ENCODE peak calls at places on chromosomes 3 and 15, in ten cellular contexts. One of them, this sample, is unnamed.

GRCh38 chr15:34984884-34985630 is 3.0 kb downstream of the ZNF770 start:
- DNase-seq in PC-3: peak; percentile 24
- DNase-seq in body of pancreas: no peak
- DNase-seq in brain microvascular endothelial cell: no peak
- DNase-seq in sigmoid colon: no peak
- DNase-seq in upper lobe of right lung: peak; percentile 78
- DNase-seq in HAP-1: peak; percentile 35
- DNase-seq in left ventricle myocardium inferior: no peak
- DNase-seq in lower lobe of right lung: peak; percentile 58
- DNase-seq in dorsolateral prefrontal cortex: no peak
- DNase-seq in this sample: no peak

GRCh38 chr15:76991741-76992645 is 2.9 kb upstream of the PSTPIP1 start:
- DNase-seq in PC-3: no peak
- DNase-seq in body of pancreas: peak; percentile 38
- DNase-seq in brain microvascular endothelial cell: no peak
- DNase-seq in sigmoid colon: peak; percentile 73
- DNase-seq in upper lobe of right lung: peak; percentile 68
- DNase-seq in HAP-1: no peak
- DNase-seq in left ventricle myocardium inferior: no peak
- DNase-seq in lower lobe of right lung: peak; percentile 73
- DNase-seq in dorsolateral prefrontal cortex: no peak
- DNase-seq in this sample: no peak

GRCh38 chr15:41279535-41280283 is 48.6 kb downstream of the CHP1 start:
- DNase-seq in PC-3: no peak
- DNase-seq in body of pancreas: no peak
- DNase-seq in brain microvascular endothelial cell: no peak
- DNase-seq in sigmoid colon: no peak
- DNase-seq in upper lobe of right lung: no peak
- DNase-seq in HAP-1: no peak
- DNase-seq in left ventricle myocardium inferior: no peak
- DNase-seq in lower lobe of right lung: no peak
- DNase-seq in dorsolateral prefrontal cortex: no peak
- DNase-seq in this sample: no peak

GRCh38 chr15:61051570-61052031 is 177.5 kb downstream of the RORA start:
- DNase-seq in PC-3: peak; percentile 20
- DNase-seq in body of pancreas: peak; percentile 28
- DNase-seq in brain microvascular endothelial cell: peak; percentile 82
- DNase-seq in sigmoid colon: peak; percentile 71
- DNase-seq in upper lobe of right lung: no peak
- DNase-seq in HAP-1: peak; percentile 40
- DNase-seq in left ventricle myocardium inferior: peak; percentile 39
- DNase-seq in lower lobe of right lung: no peak
- DNase-seq in dorsolateral prefrontal cortex: no peak
- DNase-seq in this sample: peak; percentile 18

GRCh38 chr3:52237659-52238172 is 1.2 kb downstream of the TWF2 start:
- DNase-seq in PC-3: peak; percentile 91
- DNase-seq in body of pancreas: peak; percentile 85
- DNase-seq in brain microvascular endothelial cell: peak; percentile 81
- DNase-seq in sigmoid colon: peak; percentile 97
- DNase-seq in upper lobe of right lung: peak; percentile 86
- DNase-seq in HAP-1: peak; percentile 42
- DNase-seq in left ventricle myocardium inferior: peak; percentile 86
- DNase-seq in lower lobe of right lung: peak; percentile 81
- DNase-seq in dorsolateral prefrontal cortex: no peak
- DNase-seq in this sample: no peak

GRCh38 chr3:28765194-28765593 is 416.6 kb upstream of the AZI2 start:
- DNase-seq in PC-3: no peak
- DNase-seq in body of pancreas: no peak
- DNase-seq in brain microvascular endothelial cell: no peak
- DNase-seq in sigmoid colon: no peak
- DNase-seq in upper lobe of right lung: no peak
- DNase-seq in HAP-1: no peak
- DNase-seq in left ventricle myocardium inferior: no peak
- DNase-seq in lower lobe of right lung: no peak
- DNase-seq in dorsolateral prefrontal cortex: no peak
- DNase-seq in this sample: no peak

GRCh38 chr15:88741046-88741445 is 62.2 kb upstream of the ACAN start:
- DNase-seq in PC-3: no peak
- DNase-seq in body of pancreas: no peak
- DNase-seq in brain microvascular endothelial cell: no peak
- DNase-seq in sigmoid colon: no peak
- DNase-seq in upper lobe of right lung: no peak
- DNase-seq in HAP-1: no peak
- DNase-seq in left ventricle myocardium inferior: no peak
- DNase-seq in lower lobe of right lung: no peak
- DNase-seq in dorsolateral prefrontal cortex: no peak
- DNase-seq in this sample: no peak

GRCh38 chr15:40108855-40109735 is at the start of gene BMF:
- DNase-seq in PC-3: peak; percentile 100
- DNase-seq in body of pancreas: peak; percentile 100
- DNase-seq in brain microvascular endothelial cell: peak; percentile 99
- DNase-seq in sigmoid colon: peak; percentile 100
- DNase-seq in upper lobe of right lung: peak; percentile 100
- DNase-seq in HAP-1: peak; percentile 100
- DNase-seq in left ventricle myocardium inferior: peak; percentile 100
- DNase-seq in lower lobe of right lung: peak; percentile 100
- DNase-seq in dorsolateral prefrontal cortex: peak; percentile 98
- DNase-seq in this sample: peak; percentile 97

GRCh38 chr15:60407406-60407805 is 9.6 kb upstream of the ANXA2 start:
- DNase-seq in PC-3: peak; percentile 89
- DNase-seq in body of pancreas: no peak
- DNase-seq in brain microvascular endothelial cell: no peak
- DNase-seq in sigmoid colon: no peak
- DNase-seq in upper lobe of right lung: no peak
- DNase-seq in HAP-1: no peak
- DNase-seq in left ventricle myocardium inferior: no peak
- DNase-seq in lower lobe of right lung: no peak
- DNase-seq in dorsolateral prefrontal cortex: no peak
- DNase-seq in this sample: no peak

GRCh38 chr15:61921093-61921492 is 139.2 kb downstream of the VPS13C start:
- DNase-seq in PC-3: peak; percentile 36
- DNase-seq in body of pancreas: no peak
- DNase-seq in brain microvascular endothelial cell: no peak
- DNase-seq in sigmoid colon: no peak
- DNase-seq in upper lobe of right lung: no peak
- DNase-seq in HAP-1: no peak
- DNase-seq in left ventricle myocardium inferior: no peak
- DNase-seq in lower lobe of right lung: no peak
- DNase-seq in dorsolateral prefrontal cortex: no peak
- DNase-seq in this sample: no peak

GRCh38 chr3:106748471-106748870 is 628.8 kb upstream of the CCDC54 start:
- DNase-seq in PC-3: no peak
- DNase-seq in body of pancreas: no peak
- DNase-seq in brain microvascular endothelial cell: no peak
- DNase-seq in sigmoid colon: no peak
- DNase-seq in upper lobe of right lung: no peak
- DNase-seq in HAP-1: no peak
- DNase-seq in left ventricle myocardium inferior: no peak
- DNase-seq in lower lobe of right lung: no peak
- DNase-seq in dorsolateral prefrontal cortex: no peak
- DNase-seq in this sample: no peak

DNA sequence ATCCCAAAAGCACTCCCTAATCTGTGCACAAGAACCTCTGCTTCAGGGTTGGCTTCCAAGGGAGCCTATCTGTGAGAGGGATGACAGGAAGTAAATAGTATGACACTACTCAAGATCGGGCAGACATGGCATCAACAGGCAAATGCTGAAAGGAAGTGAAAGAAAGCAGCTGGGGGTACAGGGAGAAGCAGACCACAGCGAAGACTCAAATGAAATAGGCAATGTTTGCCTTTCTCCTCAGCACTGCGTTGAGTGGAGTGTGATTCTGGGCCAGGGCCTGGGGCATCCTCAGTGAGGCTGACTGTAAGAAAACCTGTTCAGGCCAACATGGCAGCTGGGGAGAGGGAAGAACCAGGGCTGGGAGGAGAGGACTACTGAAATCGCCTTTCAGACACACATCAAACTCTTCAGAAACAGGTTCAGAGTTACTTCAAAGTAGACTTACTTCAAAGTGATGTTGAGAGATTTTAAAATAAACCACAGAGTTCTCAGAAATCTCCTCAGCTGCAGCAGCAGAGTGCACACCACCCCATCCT is 96.6 kb downstream of the SLC9A9 start:
- DNase-seq in PC-3: no peak
- DNase-seq in body of pancreas: no peak
- DNase-seq in brain microvascular endothelial cell: no peak
- DNase-seq in sigmoid colon: no peak
- DNase-seq in upper lobe of right lung: no peak
- DNase-seq in HAP-1: no peak
- DNase-seq in left ventricle myocardium inferior: no peak
- DNase-seq in lower lobe of right lung: no peak
- DNase-seq in dorsolateral prefrontal cortex: no peak
- DNase-seq in this sample: no peak
- H3K4me3 ChIP-seq in PC-3: no peak overlapping the region
- H3K4me3 ChIP-seq in body of pancreas: no peak overlapping the region
- H3K4me3 ChIP-seq in brain microvascular endothelial cell: no peak overlapping the region
- H3K4me3 ChIP-seq in sigmoid colon: no peak overlapping the region
- H3K4me3 ChIP-seq in upper lobe of right lung: no peak overlapping the region
- H3K4me3 ChIP-seq in HAP-1: no peak overlapping the region
- H3K4me3 ChIP-seq in left ventricle myocardium inferior: no peak overlapping the region
- H3K4me3 ChIP-seq in lower lobe of right lung: no peak overlapping the region
- H3K4me3 ChIP-seq in dorsolateral prefrontal cortex: no peak overlapping the region
- H3K4me3 ChIP-seq in this sample: no peak overlapping the region

GRCh38 chr3:194135516-194135805 is 487 bp upstream of the HES1 start:
- DNase-seq in PC-3: peak; percentile 34
- DNase-seq in body of pancreas: no peak
- DNase-seq in brain microvascular endothelial cell: no peak
- DNase-seq in sigmoid colon: no peak
- DNase-seq in upper lobe of right lung: no peak
- DNase-seq in HAP-1: no peak
- DNase-seq in left ventricle myocardium inferior: no peak
- DNase-seq in lower lobe of right lung: no peak
- DNase-seq in dorsolateral prefrontal cortex: no peak
- DNase-seq in this sample: no peak
- H3K4me3 ChIP-seq in PC-3: peak overlapping the region; percentile 89
- H3K4me3 ChIP-seq in body of pancreas: no peak overlapping the region
- H3K4me3 ChIP-seq in brain microvascular endothelial cell: peak overlapping the region; percentile 50
- H3K4me3 ChIP-seq in sigmoid colon: peak overlapping the region; percentile 68
- H3K4me3 ChIP-seq in upper lobe of right lung: peak overlapping the region; percentile 68
- H3K4me3 ChIP-seq in HAP-1: peak overlapping the region; percentile 48
- H3K4me3 ChIP-seq in left ventricle myocardium inferior: peak overlapping the region; percentile 86
- H3K4me3 ChIP-seq in lower lobe of right lung: peak overlapping the region; percentile 72
- H3K4me3 ChIP-seq in dorsolateral prefrontal cortex: peak overlapping the region; percentile 66
- H3K4me3 ChIP-seq in this sample: peak overlapping the region; percentile 31

DNA sequence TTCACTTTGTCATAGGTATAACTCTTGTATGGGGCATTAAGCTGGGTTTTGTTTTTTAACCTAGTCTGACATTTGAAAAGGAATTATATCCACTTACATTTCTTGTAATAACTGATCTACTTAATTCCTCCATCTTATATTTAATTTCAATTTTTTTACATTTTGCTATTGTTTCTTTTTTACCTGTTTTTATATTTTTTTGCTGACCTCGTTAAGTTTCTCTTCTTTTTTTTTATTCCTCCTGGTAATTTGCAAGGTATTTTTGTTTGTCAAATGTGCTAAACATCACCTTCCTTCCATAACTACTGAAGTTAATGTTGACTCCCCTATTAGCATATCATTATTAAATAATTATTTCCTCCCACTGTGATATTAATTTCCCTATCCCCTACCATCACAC is 87.7 kb upstream of the NR2F2 start:
- DNase-seq in PC-3: no peak
- DNase-seq in body of pancreas: no peak
- DNase-seq in brain microvascular endothelial cell: no peak
- DNase-seq in sigmoid colon: no peak
- DNase-seq in upper lobe of right lung: no peak
- DNase-seq in HAP-1: no peak
- DNase-seq in left ventricle myocardium inferior: no peak
- DNase-seq in lower lobe of right lung: no peak
- DNase-seq in dorsolateral prefrontal cortex: no peak
- DNase-seq in this sample: no peak
- H3K4me3 ChIP-seq in PC-3: no peak overlapping the region
- H3K4me3 ChIP-seq in body of pancreas: no peak overlapping the region
- H3K4me3 ChIP-seq in brain microvascular endothelial cell: no peak overlapping the region
- H3K4me3 ChIP-seq in sigmoid colon: no peak overlapping the region
- H3K4me3 ChIP-seq in upper lobe of right lung: no peak overlapping the region
- H3K4me3 ChIP-seq in HAP-1: no peak overlapping the region
- H3K4me3 ChIP-seq in left ventricle myocardium inferior: no peak overlapping the region
- H3K4me3 ChIP-seq in lower lobe of right lung: no peak overlapping the region
- H3K4me3 ChIP-seq in dorsolateral prefrontal cortex: no peak overlapping the region
- H3K4me3 ChIP-seq in this sample: no peak overlapping the region

GRCh38 chr3:43762486-43762885 is 71.7 kb downstream of the ABHD5 start:
- DNase-seq in PC-3: no peak
- DNase-seq in body of pancreas: no peak
- DNase-seq in brain microvascular endothelial cell: no peak
- DNase-seq in sigmoid colon: no peak
- DNase-seq in upper lobe of right lung: no peak
- DNase-seq in HAP-1: no peak
- DNase-seq in left ventricle myocardium inferior: no peak
- DNase-seq in lower lobe of right lung: no peak
- DNase-seq in dorsolateral prefrontal cortex: no peak
- DNase-seq in this sample: no peak
- H3K4me3 ChIP-seq in PC-3: no peak overlapping the region
- H3K4me3 ChIP-seq in body of pancreas: no peak overlapping the region
- H3K4me3 ChIP-seq in brain microvascular endothelial cell: no peak overlapping the region
- H3K4me3 ChIP-seq in sigmoid colon: no peak overlapping the region
- H3K4me3 ChIP-seq in upper lobe of right lung: no peak overlapping the region
- H3K4me3 ChIP-seq in HAP-1: no peak overlapping the region
- H3K4me3 ChIP-seq in left ventricle myocardium inferior: no peak overlapping the region
- H3K4me3 ChIP-seq in lower lobe of right lung: no peak overlapping the region
- H3K4me3 ChIP-seq in dorsolateral prefrontal cortex: no peak overlapping the region
- H3K4me3 ChIP-seq in this sample: no peak overlapping the region

GRCh38 chr3:19668163-19668562 is 265.9 kb downstream of the EFHB start:
- DNase-seq in PC-3: no peak
- DNase-seq in body of pancreas: no peak
- DNase-seq in brain microvascular endothelial cell: no peak
- DNase-seq in sigmoid colon: no peak
- DNase-seq in upper lobe of right lung: no peak
- DNase-seq in HAP-1: no peak
- DNase-seq in left ventricle myocardium inferior: no peak
- DNase-seq in lower lobe of right lung: no peak
- DNase-seq in dorsolateral prefrontal cortex: no peak
- DNase-seq in this sample: no peak
- H3K4me3 ChIP-seq in PC-3: no peak overlapping the region
- H3K4me3 ChIP-seq in body of pancreas: no peak overlapping the region
- H3K4me3 ChIP-seq in brain microvascular endothelial cell: no peak overlapping the region
- H3K4me3 ChIP-seq in sigmoid colon: no peak overlapping the region
- H3K4me3 ChIP-seq in upper lobe of right lung: no peak overlapping the region
- H3K4me3 ChIP-seq in HAP-1: no peak overlapping the region
- H3K4me3 ChIP-seq in left ventricle myocardium inferior: no peak overlapping the region
- H3K4me3 ChIP-seq in lower lobe of right lung: no peak overlapping the region
- H3K4me3 ChIP-seq in dorsolateral prefrontal cortex: no peak overlapping the region
- H3K4me3 ChIP-seq in this sample: no peak overlapping the region

DNA sequence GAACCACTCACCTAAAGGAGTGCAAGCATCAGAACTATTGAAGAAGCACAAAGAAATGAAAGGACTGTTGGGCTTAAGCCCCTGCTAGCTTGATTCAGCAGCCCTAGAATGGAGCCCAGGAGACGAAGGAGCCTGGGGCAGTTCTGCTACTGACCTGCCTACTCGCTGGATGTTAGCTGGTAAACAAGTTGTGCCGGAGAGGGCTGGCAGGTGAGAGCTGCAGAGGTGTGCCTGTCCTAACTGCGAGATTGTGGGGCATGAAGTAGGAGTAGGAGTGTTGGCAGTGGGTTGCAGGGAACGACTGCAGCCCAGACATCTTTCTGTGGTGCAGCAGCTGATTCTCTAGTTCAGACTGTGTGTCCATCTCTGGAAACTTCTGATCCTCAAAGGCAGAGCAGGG is 75.2 kb upstream of the GSK3B start:
- DNase-seq in PC-3: no peak
- DNase-seq in body of pancreas: no peak
- DNase-seq in brain microvascular endothelial cell: no peak
- DNase-seq in sigmoid colon: no peak
- DNase-seq in upper lobe of right lung: no peak
- DNase-seq in HAP-1: no peak
- DNase-seq in left ventricle myocardium inferior: no peak
- DNase-seq in lower lobe of right lung: no peak
- DNase-seq in dorsolateral prefrontal cortex: no peak
- DNase-seq in this sample: no peak
- H3K4me3 ChIP-seq in PC-3: no peak overlapping the region
- H3K4me3 ChIP-seq in body of pancreas: no peak overlapping the region
- H3K4me3 ChIP-seq in brain microvascular endothelial cell: no peak overlapping the region
- H3K4me3 ChIP-seq in sigmoid colon: no peak overlapping the region
- H3K4me3 ChIP-seq in upper lobe of right lung: no peak overlapping the region
- H3K4me3 ChIP-seq in HAP-1: no peak overlapping the region
- H3K4me3 ChIP-seq in left ventricle myocardium inferior: no peak overlapping the region
- H3K4me3 ChIP-seq in lower lobe of right lung: no peak overlapping the region
- H3K4me3 ChIP-seq in dorsolateral prefrontal cortex: no peak overlapping the region
- H3K4me3 ChIP-seq in this sample: no peak overlapping the region